ENCODE peak calls at places on chromosomes 1 and 21, in six cellular contexts. O, U, I, J, F and Y are unnamed samples.

GRCh38 chr1:172938676-172939075 is 112.1 kb downstream of the TNFSF18 start:
- DNase-seq in O (no peak), I (no peak), J (no peak), U (no peak), F (no peak), Y (no peak)

GRCh38 chr1:230067871-230068814 is 1.1 kb downstream of the GALNT2 start:
- DNase-seq in J (no peak), U (peak), I (peak), F (peak), O (no peak), Y (no peak)

GRCh38 chr1:85718678-85719340 is 10.6 kb upstream of the ZNHIT6 start:
- DNase-seq in J (no peak), U (no peak), O (no peak), I (no peak), F (no peak), Y (no peak)

GRCh38 chr1:912740-913301 is 10.9 kb upstream of the SAMD11 start:
- DNase-seq in U (no peak), O (no peak), J (no peak), F (peak), I (no peak), Y (no peak)

GRCh38 chr21:41879190-41879998 is at the start of gene PRDM15:
- DNase-seq in J (peak), U (peak), F (peak), I (peak), O (peak), Y (peak)

GRCh38 chr21:42038826-42039425 is 28.8 kb upstream of the ZBTB21 start:
- DNase-seq in I (no peak), J (no peak), U (no peak), O (no peak), F (no peak), Y (no peak)

GRCh38 chr1:204108312-204109141 is 35.6 kb downstream of the SOX13 start:
- DNase-seq in I (peak), U (peak), O (no peak), J (no peak), F (no peak), Y (no peak)

GRCh38 chr1:32242341-32242851 is 4.6 kb upstream of the FAM167B start:
- DNase-seq in U (peak), J (no peak), O (no peak), F (no peak), I (no peak), Y (no peak)

GRCh38 chr1:185565314-185565713 is 168.9 kb upstream of the HMCN1 start:
- DNase-seq in J (no peak), O (peak), U (no peak), I (no peak), F (no peak), Y (no peak)

GRCh38 chr1:171248309-171248708 is at the start of gene FMO1:
- DNase-seq in J (no peak), O (no peak), F (no peak), I (no peak), U (no peak), Y (no peak)

GRCh38 chr21:46650476-46651098 is 15.1 kb downstream of the PRMT2 start:
- DNase-seq in J (no peak), U (no peak), O (no peak), F (no peak), I (no peak), Y (no peak)

GRCh38 chr1:43402055-43402865 is 12.6 kb downstream of the SZT2 start:
- DNase-seq in F (no peak), O (no peak), U (no peak), I (no peak), J (no peak), Y (no peak)

GRCh38 chr1:111358964-111359363 is 68.3 kb downstream of the CHIA start:
- DNase-seq in J (no peak), U (no peak), O (no peak), F (no peak), I (no peak), Y (no peak)

GRCh38 chr1:200409203-200409760 is 554 bp downstream of the ZNF281 start:
- DNase-seq in O (no peak), J (peak), U (peak), F (peak), I (no peak), Y (no peak)

GRCh38 chr1:16717174-16718108 is 22.9 kb upstream of the RNU1-4 start:
- DNase-seq in O (no peak), U (peak), F (no peak), J (no peak), I (no peak), Y (no peak)

GRCh38 chr1:167420510-167420909 is 97.8 kb downstream of the CD247 start:
- DNase-seq in J (no peak), F (no peak), U (no peak), O (no peak), I (no peak), Y (no peak)

GRCh38 chr21:45286671-45287437 is 841 bp downstream of the POFUT2 start:
- DNase-seq in F (no peak), I (peak), O (no peak), J (no peak), U (peak), Y (no peak)

GRCh38 chr1:77413541-77414335 is 131.9 kb downstream of the AK5 start:
- DNase-seq in U (no peak), F (peak), O (no peak), I (no peak), J (no peak), Y (no peak)

GRCh38 chr1:204376919-204377799 is 17.4 kb upstream of the PLEKHA6 start:
- DNase-seq in O (no peak), I (no peak), F (no peak), U (no peak), J (no peak), Y (no peak)

GRCh38 chr1:19448491-19449439 is 36.6 kb downstream of the CAPZB start:
- DNase-seq in U (peak), F (peak), I (no peak), J (no peak), O (peak), Y (peak)

GRCh38 chr1:6166655-6167390 is 13.3 kb downstream of the CHD5 start:
- DNase-seq in I (no peak), O (no peak), U (no peak), F (no peak), J (no peak), Y (no peak)

GRCh38 chr1:66764994-66765578 is 12.8 kb downstream of the DYNLT5 start:
- DNase-seq in F (peak), J (peak), U (peak), O (peak), I (peak), Y (peak)

GRCh38 chr1:193558491-193559028 is 372.1 kb upstream of the B3GALT2 start:
- DNase-seq in O (peak), U (no peak), J (no peak), F (peak), I (no peak), Y (peak)

GRCh38 chr1:46489169-46489637 is 433 bp upstream of the DMBX1 start:
- DNase-seq in O (no peak), I (no peak), J (peak), U (peak), F (no peak), Y (no peak)

GRCh38 chr21:42435833-42436232 is 32.1 kb downstream of the UBASH3A start:
- DNase-seq in U (no peak), F (no peak), I (no peak), J (no peak), O (no peak), Y (no peak)

GRCh38 chr1:232695626-232696025 is 65.7 kb upstream of the SIPA1L2 start:
- DNase-seq in J (no peak), I (no peak), F (no peak), O (no peak), U (no peak), Y (no peak)

GRCh38 chr1:205775717-205776056 is 405 bp upstream of the RAB29 start:
- DNase-seq in J (no peak), U (no peak), I (no peak), F (no peak), O (peak), Y (peak)

GRCh38 chr1:34816332-34816731 is 23.5 kb downstream of the GJA4 start:
- DNase-seq in O (no peak), F (no peak), I (no peak), U (no peak), J (no peak), Y (no peak)

GRCh38 chr1:154521695-154522094 is 19.5 kb upstream of the SHE start:
- DNase-seq in U (no peak), J (no peak), F (no peak), I (no peak), O (no peak), Y (no peak)

GRCh38 chr1:191517826-191518225 is 640.4 kb upstream of the RGS18 start:
- DNase-seq in U (no peak), J (no peak), F (no peak), O (no peak), I (no peak), Y (no peak)

GRCh38 chr1:215407575-215407974 is 159.5 kb upstream of the KCTD3 start:
- DNase-seq in F (no peak), U (no peak), I (no peak), O (no peak), J (no peak), Y (no peak)

GRCh38 chr1:37892151-37893047 is 33.0 kb upstream of the MTF1 start:
- DNase-seq in F (peak), I (no peak), J (no peak), U (no peak), O (no peak), Y (peak)

GRCh38 chr1:1615256-1616044 is at the start of gene MIB2:
- DNase-seq in J (peak), F (peak), I (peak), O (peak), U (peak), Y (peak)